ENCODE peak calls at places on chromosome 19, in five cellular contexts. One of them, this sample, is unnamed.

GRCh38 chr19:6534451-6535093 is 3.7 kb downstream of the TNFSF9 start:
- DNase-seq in activated CD8-positive, alpha-beta T cell treated with anti-CD3 and anti-CD28 coated beads, Interleukin-2, amount 10 ng/mL, durations not matched to agents 7 days and 5 days: no peak
- DNase-seq in stimulated activated CD4-positive, alpha-beta T cell treated with anti-CD3 and anti-CD28 coated beads, Interleukin-15, amount 100 ng/mL, for 1 hour: no peak
- DNase-seq in AG04450: no peak
- DNase-seq in HS-27A: no peak
- DNase-seq in this sample: no peak

GRCh38 chr19:1553415-1553814 is 14.7 kb downstream of the MEX3D start:
- DNase-seq in activated CD8-positive, alpha-beta T cell treated with anti-CD3 and anti-CD28 coated beads, Interleukin-2, amount 10 ng/mL, durations not matched to agents 7 days and 5 days: no peak
- DNase-seq in stimulated activated CD4-positive, alpha-beta T cell treated with anti-CD3 and anti-CD28 coated beads, Interleukin-15, amount 100 ng/mL, for 1 hour: no peak
- DNase-seq in AG04450: no peak
- DNase-seq in HS-27A: no peak
- DNase-seq in this sample: no peak

GRCh38 chr19:33175886-33176669 is 18.1 kb upstream of the LRP3 start:
- DNase-seq in activated CD8-positive, alpha-beta T cell treated with anti-CD3 and anti-CD28 coated beads, Interleukin-2, amount 10 ng/mL, durations not matched to agents 7 days and 5 days: peak
- DNase-seq in stimulated activated CD4-positive, alpha-beta T cell treated with anti-CD3 and anti-CD28 coated beads, Interleukin-15, amount 100 ng/mL, for 1 hour: no peak
- DNase-seq in AG04450: no peak
- DNase-seq in HS-27A: no peak
- DNase-seq in this sample: no peak

GRCh38 chr19:30116530-30116929 is 174.5 kb downstream of the URI1 start:
- DNase-seq in activated CD8-positive, alpha-beta T cell treated with anti-CD3 and anti-CD28 coated beads, Interleukin-2, amount 10 ng/mL, durations not matched to agents 7 days and 5 days: no peak
- DNase-seq in stimulated activated CD4-positive, alpha-beta T cell treated with anti-CD3 and anti-CD28 coated beads, Interleukin-15, amount 100 ng/mL, for 1 hour: no peak
- DNase-seq in AG04450: no peak
- DNase-seq in HS-27A: no peak
- DNase-seq in this sample: no peak

GRCh38 chr19:33769208-33769607 is 27.5 kb upstream of the KCTD15 start:
- DNase-seq in activated CD8-positive, alpha-beta T cell treated with anti-CD3 and anti-CD28 coated beads, Interleukin-2, amount 10 ng/mL, durations not matched to agents 7 days and 5 days: no peak
- DNase-seq in stimulated activated CD4-positive, alpha-beta T cell treated with anti-CD3 and anti-CD28 coated beads, Interleukin-15, amount 100 ng/mL, for 1 hour: no peak
- DNase-seq in AG04450: no peak
- DNase-seq in HS-27A: no peak
- DNase-seq in this sample: no peak

GRCh38 chr19:19471682-19472081 is 43.7 kb downstream of the TSSK6 start:
- DNase-seq in activated CD8-positive, alpha-beta T cell treated with anti-CD3 and anti-CD28 coated beads, Interleukin-2, amount 10 ng/mL, durations not matched to agents 7 days and 5 days: no peak
- DNase-seq in stimulated activated CD4-positive, alpha-beta T cell treated with anti-CD3 and anti-CD28 coated beads, Interleukin-15, amount 100 ng/mL, for 1 hour: no peak
- DNase-seq in AG04450: no peak
- DNase-seq in HS-27A: no peak
- DNase-seq in this sample: no peak

GRCh38 chr19:16661480-16662034 is 618 bp downstream of the TMEM38A start:
- DNase-seq in activated CD8-positive, alpha-beta T cell treated with anti-CD3 and anti-CD28 coated beads, Interleukin-2, amount 10 ng/mL, durations not matched to agents 7 days and 5 days: peak
- DNase-seq in stimulated activated CD4-positive, alpha-beta T cell treated with anti-CD3 and anti-CD28 coated beads, Interleukin-15, amount 100 ng/mL, for 1 hour: no peak
- DNase-seq in AG04450: no peak
- DNase-seq in HS-27A: no peak
- DNase-seq in this sample: no peak

GRCh38 chr19:18274776-18275356 is 614 bp upstream of the IQCN start:
- DNase-seq in activated CD8-positive, alpha-beta T cell treated with anti-CD3 and anti-CD28 coated beads, Interleukin-2, amount 10 ng/mL, durations not matched to agents 7 days and 5 days: no peak
- DNase-seq in stimulated activated CD4-positive, alpha-beta T cell treated with anti-CD3 and anti-CD28 coated beads, Interleukin-15, amount 100 ng/mL, for 1 hour: no peak
- DNase-seq in AG04450: no peak
- DNase-seq in HS-27A: peak
- DNase-seq in this sample: no peak

GRCh38 chr19:40229484-40229883 is 3.0 kb upstream of the CCNP start:
- DNase-seq in activated CD8-positive, alpha-beta T cell treated with anti-CD3 and anti-CD28 coated beads, Interleukin-2, amount 10 ng/mL, durations not matched to agents 7 days and 5 days: no peak
- DNase-seq in stimulated activated CD4-positive, alpha-beta T cell treated with anti-CD3 and anti-CD28 coated beads, Interleukin-15, amount 100 ng/mL, for 1 hour: no peak
- DNase-seq in AG04450: no peak
- DNase-seq in HS-27A: no peak
- DNase-seq in this sample: no peak

GRCh38 chr19:33748231-33748630 is 48.4 kb upstream of the KCTD15 start:
- DNase-seq in activated CD8-positive, alpha-beta T cell treated with anti-CD3 and anti-CD28 coated beads, Interleukin-2, amount 10 ng/mL, durations not matched to agents 7 days and 5 days: no peak
- DNase-seq in stimulated activated CD4-positive, alpha-beta T cell treated with anti-CD3 and anti-CD28 coated beads, Interleukin-15, amount 100 ng/mL, for 1 hour: no peak
- DNase-seq in AG04450: no peak
- DNase-seq in HS-27A: no peak
- DNase-seq in this sample: no peak

GRCh38 chr19:37506387-37507166 is at the start of gene ZNF793:
- DNase-seq in activated CD8-positive, alpha-beta T cell treated with anti-CD3 and anti-CD28 coated beads, Interleukin-2, amount 10 ng/mL, durations not matched to agents 7 days and 5 days: peak
- DNase-seq in stimulated activated CD4-positive, alpha-beta T cell treated with anti-CD3 and anti-CD28 coated beads, Interleukin-15, amount 100 ng/mL, for 1 hour: peak
- DNase-seq in AG04450: peak
- DNase-seq in HS-27A: no peak
- DNase-seq in this sample: peak

GRCh38 chr19:35451278-35452096 is 3.4 kb downstream of the FFAR2 start:
- DNase-seq in activated CD8-positive, alpha-beta T cell treated with anti-CD3 and anti-CD28 coated beads, Interleukin-2, amount 10 ng/mL, durations not matched to agents 7 days and 5 days: peak
- DNase-seq in stimulated activated CD4-positive, alpha-beta T cell treated with anti-CD3 and anti-CD28 coated beads, Interleukin-15, amount 100 ng/mL, for 1 hour: no peak
- DNase-seq in AG04450: no peak
- DNase-seq in HS-27A: no peak
- DNase-seq in this sample: no peak

GRCh38 chr19:53772943-53773342 is 51.2 kb downstream of the NLRP12 start:
- DNase-seq in activated CD8-positive, alpha-beta T cell treated with anti-CD3 and anti-CD28 coated beads, Interleukin-2, amount 10 ng/mL, durations not matched to agents 7 days and 5 days: peak
- DNase-seq in stimulated activated CD4-positive, alpha-beta T cell treated with anti-CD3 and anti-CD28 coated beads, Interleukin-15, amount 100 ng/mL, for 1 hour: no peak
- DNase-seq in AG04450: peak
- DNase-seq in HS-27A: peak
- DNase-seq in this sample: no peak

GRCh38 chr19:48308695-48309586 is 16.4 kb upstream of the EMP3 start:
- DNase-seq in activated CD8-positive, alpha-beta T cell treated with anti-CD3 and anti-CD28 coated beads, Interleukin-2, amount 10 ng/mL, durations not matched to agents 7 days and 5 days: no peak
- DNase-seq in stimulated activated CD4-positive, alpha-beta T cell treated with anti-CD3 and anti-CD28 coated beads, Interleukin-15, amount 100 ng/mL, for 1 hour: no peak
- DNase-seq in AG04450: no peak
- DNase-seq in HS-27A: no peak
- DNase-seq in this sample: no peak

GRCh38 chr19:2478756-2479555 is 3.0 kb downstream of the GADD45B start:
- DNase-seq in activated CD8-positive, alpha-beta T cell treated with anti-CD3 and anti-CD28 coated beads, Interleukin-2, amount 10 ng/mL, durations not matched to agents 7 days and 5 days: peak
- DNase-seq in stimulated activated CD4-positive, alpha-beta T cell treated with anti-CD3 and anti-CD28 coated beads, Interleukin-15, amount 100 ng/mL, for 1 hour: peak
- DNase-seq in AG04450: no peak
- DNase-seq in HS-27A: no peak
- DNase-seq in this sample: no peak

GRCh38 chr19:35462476-35462953 is 14.5 kb downstream of the FFAR2 start:
- DNase-seq in activated CD8-positive, alpha-beta T cell treated with anti-CD3 and anti-CD28 coated beads, Interleukin-2, amount 10 ng/mL, durations not matched to agents 7 days and 5 days: peak
- DNase-seq in stimulated activated CD4-positive, alpha-beta T cell treated with anti-CD3 and anti-CD28 coated beads, Interleukin-15, amount 100 ng/mL, for 1 hour: peak
- DNase-seq in AG04450: no peak
- DNase-seq in HS-27A: no peak
- DNase-seq in this sample: no peak

GRCh38 chr19:44848036-44848804 is 2.1 kb downstream of the NECTIN2 start:
- DNase-seq in activated CD8-positive, alpha-beta T cell treated with anti-CD3 and anti-CD28 coated beads, Interleukin-2, amount 10 ng/mL, durations not matched to agents 7 days and 5 days: no peak
- DNase-seq in stimulated activated CD4-positive, alpha-beta T cell treated with anti-CD3 and anti-CD28 coated beads, Interleukin-15, amount 100 ng/mL, for 1 hour: no peak
- DNase-seq in AG04450: no peak
- DNase-seq in HS-27A: no peak
- DNase-seq in this sample: no peak

GRCh38 chr19:29371766-29372415 is 153.9 kb upstream of the VSTM2B start:
- DNase-seq in activated CD8-positive, alpha-beta T cell treated with anti-CD3 and anti-CD28 coated beads, Interleukin-2, amount 10 ng/mL, durations not matched to agents 7 days and 5 days: no peak
- DNase-seq in stimulated activated CD4-positive, alpha-beta T cell treated with anti-CD3 and anti-CD28 coated beads, Interleukin-15, amount 100 ng/mL, for 1 hour: no peak
- DNase-seq in AG04450: no peak
- DNase-seq in HS-27A: no peak
- DNase-seq in this sample: peak

GRCh38 chr19:19032420-19033175 is 719 bp downstream of the SUGP2 start:
- DNase-seq in activated CD8-positive, alpha-beta T cell treated with anti-CD3 and anti-CD28 coated beads, Interleukin-2, amount 10 ng/mL, durations not matched to agents 7 days and 5 days: peak
- DNase-seq in stimulated activated CD4-positive, alpha-beta T cell treated with anti-CD3 and anti-CD28 coated beads, Interleukin-15, amount 100 ng/mL, for 1 hour: peak
- DNase-seq in AG04450: peak
- DNase-seq in HS-27A: peak
- DNase-seq in this sample: no peak

GRCh38 chr19:50263176-50263575 is 59.8 kb downstream of the MYH14 start:
- DNase-seq in activated CD8-positive, alpha-beta T cell treated with anti-CD3 and anti-CD28 coated beads, Interleukin-2, amount 10 ng/mL, durations not matched to agents 7 days and 5 days: no peak
- DNase-seq in stimulated activated CD4-positive, alpha-beta T cell treated with anti-CD3 and anti-CD28 coated beads, Interleukin-15, amount 100 ng/mL, for 1 hour: no peak
- DNase-seq in AG04450: no peak
- DNase-seq in HS-27A: no peak
- DNase-seq in this sample: no peak

GRCh38 chr19:18514800-18515682 is 6.8 kb downstream of the ELL start:
- DNase-seq in activated CD8-positive, alpha-beta T cell treated with anti-CD3 and anti-CD28 coated beads, Interleukin-2, amount 10 ng/mL, durations not matched to agents 7 days and 5 days: no peak
- DNase-seq in stimulated activated CD4-positive, alpha-beta T cell treated with anti-CD3 and anti-CD28 coated beads, Interleukin-15, amount 100 ng/mL, for 1 hour: no peak
- DNase-seq in AG04450: no peak
- DNase-seq in HS-27A: no peak
- DNase-seq in this sample: no peak

GRCh38 chr19:45935267-45935666 is 20.7 kb upstream of the NANOS2 start:
- DNase-seq in activated CD8-positive, alpha-beta T cell treated with anti-CD3 and anti-CD28 coated beads, Interleukin-2, amount 10 ng/mL, durations not matched to agents 7 days and 5 days: no peak
- DNase-seq in stimulated activated CD4-positive, alpha-beta T cell treated with anti-CD3 and anti-CD28 coated beads, Interleukin-15, amount 100 ng/mL, for 1 hour: no peak
- DNase-seq in AG04450: no peak
- DNase-seq in HS-27A: no peak
- DNase-seq in this sample: no peak

GRCh38 chr19:14333101-14333871 is 48.0 kb upstream of the ADGRE5 start:
- DNase-seq in activated CD8-positive, alpha-beta T cell treated with anti-CD3 and anti-CD28 coated beads, Interleukin-2, amount 10 ng/mL, durations not matched to agents 7 days and 5 days: no peak
- DNase-seq in stimulated activated CD4-positive, alpha-beta T cell treated with anti-CD3 and anti-CD28 coated beads, Interleukin-15, amount 100 ng/mL, for 1 hour: no peak
- DNase-seq in AG04450: no peak
- DNase-seq in HS-27A: no peak
- DNase-seq in this sample: no peak

GRCh38 chr19:50330365-50331078 is 1.3 kb upstream of the KCNC3 start:
- DNase-seq in activated CD8-positive, alpha-beta T cell treated with anti-CD3 and anti-CD28 coated beads, Interleukin-2, amount 10 ng/mL, durations not matched to agents 7 days and 5 days: peak
- DNase-seq in stimulated activated CD4-positive, alpha-beta T cell treated with anti-CD3 and anti-CD28 coated beads, Interleukin-15, amount 100 ng/mL, for 1 hour: peak
- DNase-seq in AG04450: no peak
- DNase-seq in HS-27A: no peak
- DNase-seq in this sample: peak